ENCODE peak calls at places on chromosome 16, in seven cellular contexts. P is aorta, Q is prostate gland, Z is left ventricle myocardium inferior, U is GM23338, C is adipocyte, R is cardiac muscle cell. H is an unnamed sample.

GRCh38 chr16:14530046-14530445 is 100.0 kb downstream of the PARN start:
- DNase-seq in P (no peak), Q (no peak), Z (no peak), U (no peak), C (no peak), R (no peak), H (no peak)

GRCh38 chr16:80948886-80949502 is 57.7 kb downstream of the CMC2 start:
- DNase-seq in P (peak; percentile 65), Q (no peak), Z (peak; percentile 58), U (peak; percentile 91), C (peak; percentile 22), R (peak; percentile 54), H (peak; percentile 33)

GRCh38 chr16:70576431-70577255 is 53.0 kb downstream of the SF3B3 start:
- DNase-seq in P (no peak), Q (no peak), Z (no peak), U (peak; percentile 37), C (peak; percentile 72), R (no peak), H (peak; percentile 31)

GRCh38 chr16:15782573-15783365 is 74.1 kb downstream of the MYH11 start:
- DNase-seq in P (no peak), Q (no peak), Z (no peak), U (peak; percentile 32), C (no peak), R (peak; percentile 20), H (no peak)

GRCh38 chr16:7408700-7409340 is 76.2 kb downstream of the RBFOX1 start:
- DNase-seq in P (no peak), Q (no peak), Z (no peak), U (no peak), C (no peak), R (no peak), H (no peak)

GRCh38 chr16:10495031-10495345 is 85.4 kb downstream of the EMP2 start:
- DNase-seq in P (no peak), Q (no peak), Z (no peak), U (no peak), C (no peak), R (no peak), H (no peak)

GRCh38 chr16:2704166-2704982 is 15.7 kb downstream of the PRSS27 start:
- DNase-seq in P (no peak), Q (no peak), Z (no peak), U (no peak), C (no peak), R (no peak), H (no peak)

GRCh38 chr16:27208809-27209208 is 5.5 kb downstream of the KDM8 start:
- DNase-seq in P (no peak), Q (no peak), Z (no peak), U (no peak), C (no peak), R (no peak), H (no peak)

GRCh38 chr16:4138735-4139134 is 22.5 kb upstream of the ADCY9 start:
- DNase-seq in P (no peak), Q (no peak), Z (no peak), U (no peak), C (no peak), R (no peak), H (no peak)

GRCh38 chr16:55257971-55258613 is 65.9 kb upstream of the IRX6 start:
- DNase-seq in P (peak; percentile 66), Q (no peak), Z (peak; percentile 29), U (peak; percentile 86), C (peak; percentile 70), R (peak; percentile 60), H (peak; percentile 66)

GRCh38 chr16:22207715-22208360 is 1.8 kb downstream of the EEF2K start:
- DNase-seq in P (no peak), Q (no peak), Z (no peak), U (no peak), C (no peak), R (no peak), H (no peak)

GRCh38 chr16:56415849-56416248 is 9.5 kb downstream of the AMFR start:
- DNase-seq in P (no peak), Q (no peak), Z (no peak), U (no peak), C (no peak), R (no peak), H (no peak)

GRCh38 chr16:53504161-53504663 is 1.2 kb upstream of the AKTIP start:
- DNase-seq in P (peak; percentile 84), Q (peak; percentile 33), Z (peak; percentile 58), U (peak; percentile 7), C (peak; percentile 49), R (peak; percentile 27), H (peak; percentile 53)

GRCh38 chr16:49470550-49470949 is 96.9 kb downstream of the C16orf78 start:
- DNase-seq in P (no peak), Q (no peak), Z (no peak), U (no peak), C (no peak), R (no peak), H (peak; percentile 6)

GRCh38 chr16:26987631-26988030 is 79.1 kb upstream of the C16orf82 start:
- DNase-seq in P (no peak), Q (no peak), Z (no peak), U (no peak), C (peak; percentile 2), R (no peak), H (no peak)

GRCh38 chr16:75023019-75023418 is 24.2 kb downstream of the ZNRF1 start:
- DNase-seq in P (no peak), Q (no peak), Z (no peak), U (no peak), C (no peak), R (no peak), H (no peak)

GRCh38 chr16:67547423-67548264 is 14.7 kb upstream of the CTCF start:
- DNase-seq in P (no peak), Q (no peak), Z (peak; percentile 18), U (no peak), C (no peak), R (no peak), H (peak; percentile 48)
- H3K4me1 ChIP-seq in P (no peaks in the 10 kb centered on the region), Q (no peaks in the 10 kb centered on the region), Z (peaks cover 75% of the 10 kb centered on the region), U (no peaks in the 10 kb centered on the region), C (peaks cover 3% of the 10 kb centered on the region), R (no peaks in the 10 kb centered on the region), H (peaks cover 5% of the 10 kb centered on the region)

DNA sequence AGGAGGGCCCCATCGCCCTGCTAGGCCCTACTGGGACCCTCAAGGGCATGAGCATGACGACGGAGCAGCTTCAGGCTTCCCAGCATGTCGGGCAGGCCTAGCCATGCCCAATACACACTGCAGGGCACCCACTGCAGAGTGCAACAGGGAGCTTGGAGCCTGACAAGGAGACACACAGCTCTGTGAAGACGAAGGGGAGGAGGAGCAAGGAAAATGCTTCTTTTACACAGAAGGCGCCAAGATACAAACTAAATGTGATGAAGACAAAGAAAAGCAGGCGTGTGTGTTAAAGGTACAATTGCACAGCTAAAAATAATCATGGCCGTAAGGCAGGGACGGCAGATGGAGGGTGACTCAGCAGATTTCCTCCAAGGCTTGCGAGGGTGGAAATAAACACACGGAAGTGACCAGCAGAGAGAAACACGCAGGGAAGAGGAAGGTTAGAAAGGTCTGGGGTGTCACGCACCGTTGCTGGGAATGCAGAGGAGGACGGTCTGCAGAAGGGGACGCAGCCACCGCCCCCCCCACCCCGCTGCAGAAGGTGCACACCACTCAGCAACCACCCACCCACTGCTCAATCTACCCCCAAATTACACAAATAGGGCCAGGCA is 108.5 kb downstream of the ZNF778 start:
- DNase-seq in P (peak; percentile 80), Q (no peak), Z (peak; percentile 47), U (no peak), C (peak; percentile 86), R (peak; percentile 76), H (peak; percentile 72)
- H3K4me1 ChIP-seq in P (no peaks in the 10 kb centered on the region), Q (peaks cover 12% of the 10 kb centered on the region), Z (peaks cover 93% of the 10 kb centered on the region), U (peaks cover 55% of the 10 kb centered on the region), C (peaks cover 52% of the 10 kb centered on the region), R (peaks cover 55% of the 10 kb centered on the region), H (peaks cover 16% of the 10 kb centered on the region)

GRCh38 chr16:89335803-89336485 is 118.4 kb downstream of the ZNF778 start:
- DNase-seq in P (peak; percentile 37), Q (no peak), Z (no peak), U (no peak), C (no peak), R (no peak), H (no peak)
- H3K4me1 ChIP-seq in P (no peaks in the 10 kb centered on the region), Q (peaks cover 10% of the 10 kb centered on the region), Z (peaks cover 84% of the 10 kb centered on the region), U (peaks cover 21% of the 10 kb centered on the region), C (peaks cover 28% of the 10 kb centered on the region), R (peaks cover 34% of the 10 kb centered on the region), H (peaks cover 21% of the 10 kb centered on the region)

DNA sequence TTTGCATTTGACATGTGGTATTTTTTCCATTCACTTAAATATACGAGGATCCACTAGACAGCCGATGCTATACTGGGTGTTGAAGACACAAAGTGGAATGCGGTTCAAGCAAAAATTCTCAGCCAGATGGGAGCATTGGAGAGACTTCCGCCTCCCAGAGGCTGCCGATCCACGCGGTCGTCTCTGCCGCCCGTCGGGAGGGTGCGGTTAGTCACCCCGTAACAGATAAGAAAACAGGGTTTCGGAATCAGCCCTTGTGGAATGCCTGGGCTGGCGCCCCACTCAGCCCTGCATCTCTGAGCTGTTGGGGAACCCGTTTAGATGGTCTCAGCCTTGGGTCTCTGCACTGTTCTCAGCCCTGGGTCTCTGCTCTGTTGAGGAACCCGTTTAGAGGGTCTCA is 7.3 kb downstream of the GSE1 start:
- DNase-seq in P (no peak), Q (no peak), Z (no peak), U (no peak), C (no peak), R (no peak), H (no peak)
- H3K4me1 ChIP-seq in P (no peaks in the 10 kb centered on the region), Q (peaks cover 36% of the 10 kb centered on the region), Z (peaks cover 78% of the 10 kb centered on the region), U (peaks cover 29% of the 10 kb centered on the region), C (peaks cover 11% of the 10 kb centered on the region), R (peaks cover 24% of the 10 kb centered on the region), H (peaks cover 34% of the 10 kb centered on the region)

GRCh38 chr16:12096162-12096781 is 119.7 kb downstream of the SNX29 start:
- DNase-seq in P (no peak), Q (no peak), Z (no peak), U (no peak), C (no peak), R (no peak), H (no peak)
- H3K4me1 ChIP-seq in P (peaks cover 2% of the 10 kb centered on the region), Q (peaks cover 8% of the 10 kb centered on the region), Z (peaks cover 55% of the 10 kb centered on the region), U (peaks cover 3% of the 10 kb centered on the region), C (peaks cover 42% of the 10 kb centered on the region), R (peaks cover 13% of the 10 kb centered on the region), H (no peaks in the 10 kb centered on the region)

GRCh38 chr16:57893217-57893558 is 77.7 kb downstream of the CNGB1 start:
- DNase-seq in P (no peak), Q (no peak), Z (no peak), U (no peak), C (no peak), R (no peak), H (no peak)
- H3K4me1 ChIP-seq in P (no peaks in the 10 kb centered on the region), Q (no peaks in the 10 kb centered on the region), Z (peaks cover 10% of the 10 kb centered on the region), U (peaks cover 7% of the 10 kb centered on the region), C (peaks cover 25% of the 10 kb centered on the region), R (no peaks in the 10 kb centered on the region), H (no peaks in the 10 kb centered on the region)

DNA sequence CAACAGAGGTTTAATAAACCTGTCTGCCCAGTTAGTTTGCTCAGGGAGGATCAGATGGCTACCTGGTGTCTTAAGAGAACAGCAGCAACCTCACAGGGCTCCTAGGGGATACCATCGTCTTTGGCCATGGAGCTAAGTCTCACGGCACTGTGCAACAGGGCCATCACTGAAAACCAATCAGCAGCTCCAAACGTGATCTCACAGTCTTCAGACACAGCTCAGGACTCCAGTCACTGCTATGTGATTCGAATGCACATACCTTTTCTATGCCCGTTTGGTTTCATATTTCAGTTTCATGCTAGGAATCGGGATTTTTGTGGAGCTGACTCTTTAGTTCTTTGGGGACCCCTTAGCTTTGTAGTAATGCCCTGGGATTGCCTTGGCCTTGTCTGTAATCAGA is 162.7 kb upstream of the CDH11 start:
- DNase-seq in P (no peak), Q (no peak), Z (no peak), U (no peak), C (peak; percentile 21), R (no peak), H (no peak)
- H3K4me1 ChIP-seq in P (no peaks in the 10 kb centered on the region), Q (no peaks in the 10 kb centered on the region), Z (peaks cover 18% of the 10 kb centered on the region), U (peaks cover 48% of the 10 kb centered on the region), C (peaks cover 10% of the 10 kb centered on the region), R (peaks cover 46% of the 10 kb centered on the region), H (no peaks in the 10 kb centered on the region)